ENCODE peak calls at places on chromosomes 16 and 17, in four cellular contexts. One of them, this sample, is unnamed.

GRCh38 chr16:88477631-88478030 is 24.6 kb downstream of the ZFPM1 start:
- DNase-seq in left colon: no peak
- DNase-seq in NCI-H446: no peak
- DNase-seq in occipital lobe: no peak
- DNase-seq in this sample: no peak

GRCh38 chr17:31489295-31490018 is 98.0 kb downstream of the RAB11FIP4 start:
- DNase-seq in left colon: peak
- DNase-seq in NCI-H446: no peak
- DNase-seq in occipital lobe: no peak
- DNase-seq in this sample: no peak

GRCh38 chr17:77957215-77957868 is 1.2 kb upstream of the TNRC6C start:
- DNase-seq in left colon: no peak
- DNase-seq in NCI-H446: no peak
- DNase-seq in occipital lobe: no peak
- DNase-seq in this sample: no peak

GRCh38 chr17:7307686-7308624 is 527 bp downstream of the EIF5A start:
- DNase-seq in left colon: peak
- DNase-seq in NCI-H446: peak
- DNase-seq in occipital lobe: peak
- DNase-seq in this sample: no peak

GRCh38 chr17:20091161-20092029 is 82.2 kb downstream of the SPECC1 start:
- DNase-seq in left colon: no peak
- DNase-seq in NCI-H446: no peak
- DNase-seq in occipital lobe: no peak
- DNase-seq in this sample: no peak

GRCh38 chr17:80315517-80316182 is 55.0 kb downstream of the RNF213 start:
- DNase-seq in left colon: no peak
- DNase-seq in NCI-H446: no peak
- DNase-seq in occipital lobe: no peak
- DNase-seq in this sample: no peak

GRCh38 chr16:30122621-30123160 is 329 bp downstream of the MAPK3 start:
- DNase-seq in left colon: peak
- DNase-seq in NCI-H446: no peak
- DNase-seq in occipital lobe: no peak
- DNase-seq in this sample: no peak

GRCh38 chr16:71807905-71808592 is 585 bp downstream of the AP1G1 start:
- DNase-seq in left colon: peak
- DNase-seq in NCI-H446: no peak
- DNase-seq in occipital lobe: peak
- DNase-seq in this sample: peak

GRCh38 chr16:8641671-8642070 is 20.2 kb downstream of the METTL22 start:
- DNase-seq in left colon: no peak
- DNase-seq in NCI-H446: no peak
- DNase-seq in occipital lobe: no peak
- DNase-seq in this sample: no peak

GRCh38 chr16:66131895-66132294 is 234.6 kb upstream of the CDH5 start:
- DNase-seq in left colon: no peak
- DNase-seq in NCI-H446: no peak
- DNase-seq in occipital lobe: no peak
- DNase-seq in this sample: no peak

GRCh38 chr16:67517661-67518423 is 10.8 kb upstream of the RIPOR1 start:
- DNase-seq in left colon: no peak
- DNase-seq in NCI-H446: no peak
- DNase-seq in occipital lobe: no peak
- DNase-seq in this sample: no peak

GRCh38 chr16:11149011-11149616 is 106.9 kb downstream of the SOCS1 start:
- DNase-seq in left colon: no peak
- DNase-seq in NCI-H446: no peak
- DNase-seq in occipital lobe: no peak
- DNase-seq in this sample: no peak

GRCh38 chr16:68396481-68396880 is 51.8 kb downstream of the SMPD3 start:
- DNase-seq in left colon: peak
- DNase-seq in NCI-H446: no peak
- DNase-seq in occipital lobe: no peak
- DNase-seq in this sample: peak

GRCh38 chr17:68320311-68320865 is 29.1 kb downstream of the ARSG start:
- DNase-seq in left colon: no peak
- DNase-seq in NCI-H446: no peak
- DNase-seq in occipital lobe: no peak
- DNase-seq in this sample: no peak

GRCh38 chr16:81445143-81445922 is 725 bp downstream of the CMIP start:
- DNase-seq in left colon: peak
- DNase-seq in NCI-H446: no peak
- DNase-seq in occipital lobe: peak
- DNase-seq in this sample: no peak

GRCh38 chr17:28174352-28175046 is 132.0 kb downstream of the NLK start:
- DNase-seq in left colon: no peak
- DNase-seq in NCI-H446: no peak
- DNase-seq in occipital lobe: no peak
- DNase-seq in this sample: no peak

GRCh38 chr16:31105677-31106213 is 2.4 kb upstream of the BCKDK start:
- DNase-seq in left colon: peak
- DNase-seq in NCI-H446: no peak
- DNase-seq in occipital lobe: peak
- DNase-seq in this sample: peak

GRCh38 chr16:16007743-16008111 is 58.3 kb downstream of the ABCC1 start:
- DNase-seq in left colon: no peak
- DNase-seq in NCI-H446: no peak
- DNase-seq in occipital lobe: no peak
- DNase-seq in this sample: no peak

GRCh38 chr16:19831678-19832077 is 53.0 kb downstream of the GPRC5B start:
- DNase-seq in left colon: no peak
- DNase-seq in NCI-H446: no peak
- DNase-seq in occipital lobe: no peak
- DNase-seq in this sample: no peak

GRCh38 chr16:53872248-53873221 is 168.6 kb downstream of the FTO start:
- DNase-seq in left colon: no peak
- DNase-seq in NCI-H446: no peak
- DNase-seq in occipital lobe: no peak
- DNase-seq in this sample: no peak

GRCh38 chr17:4988168-4988567 is 693 bp upstream of the CAMTA2 start:
- DNase-seq in left colon: no peak
- DNase-seq in NCI-H446: peak
- DNase-seq in occipital lobe: no peak
- DNase-seq in this sample: no peak

GRCh38 chr16:71360378-71360777 is 1.9 kb downstream of the CALB2 start:
- DNase-seq in left colon: no peak
- DNase-seq in NCI-H446: no peak
- DNase-seq in occipital lobe: no peak
- DNase-seq in this sample: no peak

GRCh38 chr17:4602041-4602440 is 17.7 kb downstream of the SMTNL2 start:
- DNase-seq in left colon: no peak
- DNase-seq in NCI-H446: no peak
- DNase-seq in occipital lobe: no peak
- DNase-seq in this sample: no peak

GRCh38 chr17:47901423-47901822 is 5.4 kb downstream of the SP2 start:
- DNase-seq in left colon: no peak
- DNase-seq in NCI-H446: no peak
- DNase-seq in occipital lobe: no peak
- DNase-seq in this sample: no peak

GRCh38 chr16:27333549-27333948 is 19.8 kb downstream of the IL4R start:
- DNase-seq in left colon: no peak
- DNase-seq in NCI-H446: no peak
- DNase-seq in occipital lobe: no peak
- DNase-seq in this sample: no peak

GRCh38 chr17:76947771-76948170 is 79.6 kb downstream of the MGAT5B start:
- DNase-seq in left colon: no peak
- DNase-seq in NCI-H446: no peak
- DNase-seq in occipital lobe: no peak
- DNase-seq in this sample: no peak